ENCODE peak calls at places on chromosomes 4 and X, in four cellular contexts. One of them, this sample, is unnamed.

GRCh38 chr4:41069838-41070237 is 144.5 kb downstream of the APBB2 start:
- DNase-seq in AG08395: no peak
- DNase-seq in EH: no peak
- DNase-seq in ascending aorta: no peak
- DNase-seq in this sample: no peak

GRCh38 chrX:48779399-48779798 is 7.0 kb upstream of the GATA1 start:
- DNase-seq in AG08395: no peak
- DNase-seq in EH: no peak
- DNase-seq in ascending aorta: no peak
- DNase-seq in this sample: no peak

GRCh38 chr4:187541666-187542065 is 453.9 kb upstream of the ZFP42 start:
- DNase-seq in EH: peak; percentile 95
- DNase-seq in AG08395: peak; percentile 74
- DNase-seq in ascending aorta: no peak
- DNase-seq in this sample: no peak

GRCh38 chrX:122115604-122116003 is 1068.2 kb downstream of the GLUD2 start:
- DNase-seq in EH: no peak
- DNase-seq in AG08395: no peak
- DNase-seq in ascending aorta: no peak
- DNase-seq in this sample: no peak

GRCh38 chr4:148786699-148787098 is 344.5 kb upstream of the NR3C2 start:
- DNase-seq in ascending aorta: no peak
- DNase-seq in EH: no peak
- DNase-seq in AG08395: no peak
- DNase-seq in this sample: no peak

GRCh38 chr4:68817386-68817785 is 1.6 kb downstream of the UGT2B10 start:
- DNase-seq in EH: no peak
- DNase-seq in ascending aorta: no peak
- DNase-seq in AG08395: no peak
- DNase-seq in this sample: no peak

GRCh38 chr4:73847507-73848182 is 5.5 kb upstream of the PF4V1 start:
- DNase-seq in AG08395: no peak
- DNase-seq in EH: no peak
- DNase-seq in ascending aorta: no peak
- DNase-seq in this sample: no peak

GRCh38 chr4:1137063-1137771 is 23.9 kb upstream of the RNF212 start:
- DNase-seq in EH: peak; percentile 6
- DNase-seq in ascending aorta: no peak
- DNase-seq in AG08395: no peak
- DNase-seq in this sample: peak; percentile 35

GRCh38 chr4:149997881-149998421 is 80.3 kb upstream of the DCLK2 start:
- DNase-seq in EH: peak; percentile 70
- DNase-seq in AG08395: peak; percentile 50
- DNase-seq in ascending aorta: no peak
- DNase-seq in this sample: no peak

GRCh38 chr4:1775731-1776500 is 17.2 kb upstream of the FGFR3 start:
- DNase-seq in AG08395: peak; percentile 35
- DNase-seq in ascending aorta: no peak
- DNase-seq in EH: peak; percentile 44
- DNase-seq in this sample: no peak

GRCh38 chr4:83208776-83209365 is 75.7 kb downstream of the COQ2 start:
- DNase-seq in EH: peak; percentile 92
- DNase-seq in ascending aorta: no peak
- DNase-seq in AG08395: peak; percentile 65
- DNase-seq in this sample: no peak

GRCh38 chr4:66911898-66912297 is 633.4 kb downstream of the CENPC start:
- DNase-seq in AG08395: no peak
- DNase-seq in EH: peak; percentile 15
- DNase-seq in ascending aorta: no peak
- DNase-seq in this sample: no peak

GRCh38 chr4:6898763-6899162 is 10.9 kb upstream of the TBC1D14 start:
- DNase-seq in EH: no peak
- DNase-seq in ascending aorta: peak; percentile 7
- DNase-seq in AG08395: no peak
- DNase-seq in this sample: no peak